ENCODE peak calls at places on chromosomes 3 and 15, in seven cellular contexts. One of them, this sample, is unnamed.

GRCh38 chr15:62059818-62060115 is 480 bp downstream of the VPS13C start:
- DNase-seq in tibial artery: peak
- DNase-seq in dorsolateral prefrontal cortex: peak
- DNase-seq in heart left ventricle: peak
- DNase-seq in MM.1S: peak
- DNase-seq in aorta: no peak
- DNase-seq in PC-9: peak
- DNase-seq in this sample: no peak

GRCh38 chr3:177567833-177568232 is 370.6 kb upstream of the TBL1XR1 start:
- DNase-seq in tibial artery: no peak
- DNase-seq in dorsolateral prefrontal cortex: no peak
- DNase-seq in heart left ventricle: no peak
- DNase-seq in MM.1S: no peak
- DNase-seq in aorta: no peak
- DNase-seq in PC-9: no peak
- DNase-seq in this sample: no peak

GRCh38 chr15:95287774-95288173 is 1042.7 kb upstream of the NR2F2 start:
- DNase-seq in tibial artery: no peak
- DNase-seq in dorsolateral prefrontal cortex: no peak
- DNase-seq in heart left ventricle: no peak
- DNase-seq in MM.1S: no peak
- DNase-seq in aorta: no peak
- DNase-seq in PC-9: no peak
- DNase-seq in this sample: no peak

GRCh38 chr15:59367022-59367451 is 5.6 kb downstream of the MYO1E start:
- DNase-seq in tibial artery: peak
- DNase-seq in dorsolateral prefrontal cortex: no peak
- DNase-seq in heart left ventricle: no peak
- DNase-seq in MM.1S: no peak
- DNase-seq in aorta: no peak
- DNase-seq in PC-9: no peak
- DNase-seq in this sample: no peak

GRCh38 chr15:95668201-95668600 is 662.3 kb upstream of the NR2F2 start:
- DNase-seq in tibial artery: no peak
- DNase-seq in dorsolateral prefrontal cortex: no peak
- DNase-seq in heart left ventricle: no peak
- DNase-seq in MM.1S: no peak
- DNase-seq in aorta: no peak
- DNase-seq in PC-9: no peak
- DNase-seq in this sample: no peak

GRCh38 chr3:67896130-67896529 is 241.7 kb upstream of the SUCLG2 start:
- DNase-seq in tibial artery: no peak
- DNase-seq in dorsolateral prefrontal cortex: no peak
- DNase-seq in heart left ventricle: no peak
- DNase-seq in MM.1S: no peak
- DNase-seq in aorta: no peak
- DNase-seq in PC-9: no peak
- DNase-seq in this sample: no peak

GRCh38 chr15:31799711-31800321 is 230.5 kb upstream of the CHRNA7 start:
- DNase-seq in tibial artery: no peak
- DNase-seq in dorsolateral prefrontal cortex: no peak
- DNase-seq in heart left ventricle: peak
- DNase-seq in MM.1S: peak
- DNase-seq in aorta: no peak
- DNase-seq in PC-9: no peak
- DNase-seq in this sample: no peak

GRCh38 chr3:11195721-11196332 is 41.5 kb downstream of the HRH1 start:
- DNase-seq in tibial artery: no peak
- DNase-seq in dorsolateral prefrontal cortex: no peak
- DNase-seq in heart left ventricle: no peak
- DNase-seq in MM.1S: no peak
- DNase-seq in aorta: no peak
- DNase-seq in PC-9: no peak
- DNase-seq in this sample: no peak

GRCh38 chr3:8529197-8529637 is 27.6 kb downstream of the LMCD1 start:
- DNase-seq in tibial artery: peak
- DNase-seq in dorsolateral prefrontal cortex: no peak
- DNase-seq in heart left ventricle: peak
- DNase-seq in MM.1S: no peak
- DNase-seq in aorta: peak
- DNase-seq in PC-9: no peak
- DNase-seq in this sample: peak

GRCh38 chr15:48592929-48593328 is 52.6 kb downstream of the FBN1 start:
- DNase-seq in tibial artery: no peak
- DNase-seq in dorsolateral prefrontal cortex: no peak
- DNase-seq in heart left ventricle: no peak
- DNase-seq in MM.1S: no peak
- DNase-seq in aorta: no peak
- DNase-seq in PC-9: no peak
- DNase-seq in this sample: no peak

GRCh38 chr15:88897456-88898194 is 2.3 kb upstream of the HAPLN3 start:
- DNase-seq in tibial artery: peak
- DNase-seq in dorsolateral prefrontal cortex: peak
- DNase-seq in heart left ventricle: peak
- DNase-seq in MM.1S: peak
- DNase-seq in aorta: peak
- DNase-seq in PC-9: peak
- DNase-seq in this sample: peak

DNA sequence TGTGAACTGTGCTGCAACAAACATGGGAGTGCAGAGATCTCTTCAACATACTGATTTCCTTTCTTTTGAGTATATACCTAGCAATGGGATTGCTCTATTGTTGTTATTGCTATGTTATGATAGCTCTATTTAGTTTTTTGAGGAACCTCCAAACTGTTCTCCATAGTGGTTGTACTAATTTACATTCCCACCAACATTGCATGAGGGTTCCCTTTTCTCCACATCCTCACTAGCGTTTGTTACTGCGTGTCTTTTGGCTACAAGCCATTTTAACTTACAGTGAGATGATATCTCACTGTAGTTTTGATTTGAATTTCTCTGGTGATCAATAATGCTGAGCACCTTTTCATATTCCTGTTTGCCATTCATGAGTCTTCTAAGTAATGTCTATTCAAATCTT is 45.5 kb upstream of the TNFSF10 start:
- DNase-seq in tibial artery: no peak
- DNase-seq in dorsolateral prefrontal cortex: no peak
- DNase-seq in heart left ventricle: no peak
- DNase-seq in MM.1S: no peak
- DNase-seq in aorta: no peak
- DNase-seq in PC-9: no peak
- DNase-seq in this sample: no peak
- H3K27ac ChIP-seq in tibial artery: no peak
- H3K27ac ChIP-seq in dorsolateral prefrontal cortex: no peak
- H3K27ac ChIP-seq in heart left ventricle: no peak
- H3K27ac ChIP-seq in MM.1S: no peak
- H3K27ac ChIP-seq in aorta: no peak
- H3K27ac ChIP-seq in PC-9: no peak
- H3K27ac ChIP-seq in this sample: no peak

GRCh38 chr3:46958469-46959168 is 17.9 kb downstream of the CCDC12 start:
- DNase-seq in tibial artery: no peak
- DNase-seq in dorsolateral prefrontal cortex: no peak
- DNase-seq in heart left ventricle: no peak
- DNase-seq in MM.1S: no peak
- DNase-seq in aorta: no peak
- DNase-seq in PC-9: no peak
- DNase-seq in this sample: no peak
- H3K27ac ChIP-seq in tibial artery: no peak
- H3K27ac ChIP-seq in dorsolateral prefrontal cortex: no peak
- H3K27ac ChIP-seq in heart left ventricle: peak
- H3K27ac ChIP-seq in MM.1S: no peak
- H3K27ac ChIP-seq in aorta: no peak
- H3K27ac ChIP-seq in PC-9: no peak
- H3K27ac ChIP-seq in this sample: no peak

DNA sequence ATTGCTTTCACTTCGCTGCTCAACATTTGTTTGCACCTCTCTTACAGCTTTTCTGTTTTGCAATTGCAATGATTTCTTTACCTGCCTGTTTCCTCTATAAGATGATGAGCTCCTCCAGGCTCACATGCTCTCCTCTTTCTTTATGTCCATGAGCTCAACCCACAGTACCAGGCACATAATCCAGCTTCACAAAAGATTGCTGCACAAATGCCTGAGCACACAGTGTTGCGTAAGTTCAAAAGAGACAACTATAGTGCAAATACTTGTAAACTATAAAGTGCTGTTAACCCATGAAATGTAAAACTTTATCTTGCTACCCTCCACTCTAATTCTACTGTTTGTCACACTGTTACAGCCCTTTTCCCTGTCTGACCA is 101.0 kb upstream of the LPP start:
- DNase-seq in tibial artery: no peak
- DNase-seq in dorsolateral prefrontal cortex: no peak
- DNase-seq in heart left ventricle: no peak
- DNase-seq in MM.1S: no peak
- DNase-seq in aorta: no peak
- DNase-seq in PC-9: no peak
- DNase-seq in this sample: no peak
- H3K27ac ChIP-seq in tibial artery: peak
- H3K27ac ChIP-seq in dorsolateral prefrontal cortex: peak
- H3K27ac ChIP-seq in heart left ventricle: peak
- H3K27ac ChIP-seq in MM.1S: no peak
- H3K27ac ChIP-seq in aorta: peak
- H3K27ac ChIP-seq in PC-9: no peak
- H3K27ac ChIP-seq in this sample: peak

DNA sequence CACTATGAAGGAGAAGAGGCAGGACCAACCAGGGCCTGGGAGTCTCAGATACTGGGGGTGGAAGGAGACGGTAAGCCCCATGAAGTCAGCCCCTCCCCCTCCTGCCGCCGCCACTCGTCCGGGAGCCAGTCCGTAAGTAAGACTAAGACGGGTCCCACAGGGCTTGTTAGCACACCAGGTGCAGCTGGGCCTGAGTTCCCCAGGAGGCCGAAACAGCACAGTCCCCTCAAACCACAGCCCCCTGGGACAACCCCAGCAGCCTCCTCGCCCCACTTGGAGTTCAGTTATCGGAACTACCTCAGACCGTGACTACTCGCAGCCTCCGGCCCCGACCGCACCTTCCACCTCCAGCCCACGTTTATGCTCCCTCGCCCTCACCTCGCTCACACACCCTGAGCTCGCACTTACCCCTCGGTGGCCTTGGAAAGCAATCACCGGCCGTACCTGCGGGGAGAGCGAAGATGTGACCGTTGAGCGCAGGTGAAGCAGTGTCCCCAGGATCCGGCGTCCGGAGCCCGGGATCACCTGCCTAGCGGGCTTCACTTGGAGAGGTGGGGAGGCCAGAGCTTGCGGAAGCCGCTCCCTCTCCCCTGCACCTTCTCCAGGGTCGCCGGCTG is 557 bp downstream of the ELL3 start:
- DNase-seq in tibial artery: no peak
- DNase-seq in dorsolateral prefrontal cortex: no peak
- DNase-seq in heart left ventricle: no peak
- DNase-seq in MM.1S: no peak
- DNase-seq in aorta: no peak
- DNase-seq in PC-9: peak
- DNase-seq in this sample: no peak
- H3K27ac ChIP-seq in tibial artery: peak
- H3K27ac ChIP-seq in dorsolateral prefrontal cortex: peak
- H3K27ac ChIP-seq in heart left ventricle: peak
- H3K27ac ChIP-seq in MM.1S: no peak
- H3K27ac ChIP-seq in aorta: peak
- H3K27ac ChIP-seq in PC-9: no peak
- H3K27ac ChIP-seq in this sample: peak

GRCh38 chr3:124619887-124620599 is 110.2 kb upstream of the UMPS start:
- DNase-seq in tibial artery: no peak
- DNase-seq in dorsolateral prefrontal cortex: no peak
- DNase-seq in heart left ventricle: no peak
- DNase-seq in MM.1S: peak
- DNase-seq in aorta: no peak
- DNase-seq in PC-9: no peak
- DNase-seq in this sample: no peak
- H3K27ac ChIP-seq in tibial artery: no peak
- H3K27ac ChIP-seq in dorsolateral prefrontal cortex: no peak
- H3K27ac ChIP-seq in heart left ventricle: peak
- H3K27ac ChIP-seq in MM.1S: peak
- H3K27ac ChIP-seq in aorta: no peak
- H3K27ac ChIP-seq in PC-9: no peak
- H3K27ac ChIP-seq in this sample: no peak

DNA sequence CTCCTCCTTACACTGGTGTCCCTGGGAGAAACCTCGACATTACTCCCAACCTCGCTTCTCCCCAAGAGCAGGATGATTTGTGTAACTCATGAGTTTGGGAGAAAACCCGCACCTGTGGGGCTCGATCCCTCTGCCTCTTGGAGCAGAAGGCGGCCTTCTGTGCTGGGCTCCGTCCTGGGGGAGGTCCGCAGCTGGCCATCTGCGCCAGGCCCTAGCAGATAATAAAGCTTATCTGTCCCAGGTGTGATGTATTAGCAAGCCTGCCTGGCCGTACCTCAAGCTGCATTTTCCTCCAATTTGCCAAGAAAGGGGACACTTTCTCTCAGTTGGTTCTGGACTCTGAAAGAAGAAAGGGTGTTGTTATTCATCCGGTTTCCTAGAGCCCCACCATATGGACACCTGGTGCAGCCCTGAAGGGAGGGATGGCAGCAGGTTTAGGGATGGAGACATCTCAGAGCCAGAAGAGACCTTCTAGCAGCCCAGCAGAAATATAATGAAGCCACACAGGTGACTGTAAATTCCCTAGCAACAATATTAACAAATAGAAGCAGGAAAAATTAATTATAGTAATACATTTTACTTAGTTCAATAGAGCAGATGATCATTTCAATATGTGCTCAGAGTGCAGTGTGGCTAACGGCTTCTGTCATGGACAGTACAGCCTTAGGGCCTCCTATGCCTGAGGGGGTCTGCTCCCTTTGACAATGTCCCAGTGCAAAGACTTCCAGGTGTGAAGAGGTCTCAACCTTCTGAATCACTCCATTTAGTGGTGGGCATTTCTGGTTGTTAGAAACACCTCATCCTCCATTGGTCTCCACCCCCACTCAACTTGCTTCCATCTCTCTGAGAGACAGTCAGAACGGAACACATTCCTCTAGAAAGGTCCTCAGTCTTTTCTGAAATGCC is 94.8 kb downstream of the CPN2 start:
- DNase-seq in tibial artery: no peak
- DNase-seq in dorsolateral prefrontal cortex: no peak
- DNase-seq in heart left ventricle: peak
- DNase-seq in MM.1S: no peak
- DNase-seq in aorta: no peak
- DNase-seq in PC-9: no peak
- DNase-seq in this sample: no peak
- H3K27ac ChIP-seq in tibial artery: no peak
- H3K27ac ChIP-seq in dorsolateral prefrontal cortex: no peak
- H3K27ac ChIP-seq in heart left ventricle: peak
- H3K27ac ChIP-seq in MM.1S: no peak
- H3K27ac ChIP-seq in aorta: no peak
- H3K27ac ChIP-seq in PC-9: no peak
- H3K27ac ChIP-seq in this sample: no peak

GRCh38 chr3:15768421-15769255 is 29.1 kb downstream of the ANKRD28 start:
- DNase-seq in tibial artery: no peak
- DNase-seq in dorsolateral prefrontal cortex: no peak
- DNase-seq in heart left ventricle: no peak
- DNase-seq in MM.1S: no peak
- DNase-seq in aorta: no peak
- DNase-seq in PC-9: no peak
- DNase-seq in this sample: no peak

GRCh38 chr3:15771444-15771843 is 26.3 kb downstream of the ANKRD28 start:
- DNase-seq in tibial artery: no peak
- DNase-seq in dorsolateral prefrontal cortex: no peak
- DNase-seq in heart left ventricle: no peak
- DNase-seq in MM.1S: no peak
- DNase-seq in aorta: no peak
- DNase-seq in PC-9: no peak
- DNase-seq in this sample: no peak

GRCh38 chr3:15766406-15766805 is 31.4 kb downstream of the ANKRD28 start:
- DNase-seq in tibial artery: no peak
- DNase-seq in dorsolateral prefrontal cortex: no peak
- DNase-seq in heart left ventricle: no peak
- DNase-seq in MM.1S: no peak
- DNase-seq in aorta: no peak
- DNase-seq in PC-9: no peak
- DNase-seq in this sample: no peak

GRCh38 chr3:15769256-15769915 is 28.4 kb downstream of the ANKRD28 start:
- DNase-seq in tibial artery: no peak
- DNase-seq in dorsolateral prefrontal cortex: no peak
- DNase-seq in heart left ventricle: no peak
- DNase-seq in MM.1S: no peak
- DNase-seq in aorta: no peak
- DNase-seq in PC-9: no peak
- DNase-seq in this sample: no peak
- H3K27ac ChIP-seq in tibial artery: no peak
- H3K27ac ChIP-seq in dorsolateral prefrontal cortex: no peak
- H3K27ac ChIP-seq in heart left ventricle: no peak
- H3K27ac ChIP-seq in MM.1S: no peak
- H3K27ac ChIP-seq in aorta: no peak
- H3K27ac ChIP-seq in PC-9: peak
- H3K27ac ChIP-seq in this sample: no peak

This sample was measured in substantia nigra.